ENCODE peak calls at places on chromosome 2, in ten cellular contexts. One of them, this sample, is unnamed.

GRCh38 chr2:85662899-85663683 is 4.9 kb downstream of the SFTPB start:
- DNase-seq in A549: peak; percentile 67
- DNase-seq in IMR-90: peak; percentile 95
- DNase-seq in heart left ventricle: no peak
- DNase-seq in body of pancreas: no peak
- DNase-seq in transverse colon: no peak
- DNase-seq in lower leg skin: no peak
- DNase-seq in sigmoid colon: peak; percentile 67
- DNase-seq in testis: no peak
- DNase-seq in endothelial cell of umbilical vein: peak; percentile 90
- DNase-seq in this sample: no peak

GRCh38 chr2:191892391-191892790 is 45.5 kb upstream of the CAVIN2 start:
- DNase-seq in A549: no peak
- DNase-seq in IMR-90: peak; percentile 86
- DNase-seq in heart left ventricle: no peak
- DNase-seq in body of pancreas: no peak
- DNase-seq in transverse colon: no peak
- DNase-seq in lower leg skin: no peak
- DNase-seq in sigmoid colon: no peak
- DNase-seq in testis: no peak
- DNase-seq in endothelial cell of umbilical vein: no peak
- DNase-seq in this sample: no peak

GRCh38 chr2:118911166-118911565 is 30.8 kb upstream of the MARCO start:
- DNase-seq in A549: no peak
- DNase-seq in IMR-90: no peak
- DNase-seq in heart left ventricle: no peak
- DNase-seq in body of pancreas: no peak
- DNase-seq in transverse colon: no peak
- DNase-seq in lower leg skin: no peak
- DNase-seq in sigmoid colon: no peak
- DNase-seq in testis: no peak
- DNase-seq in endothelial cell of umbilical vein: no peak
- DNase-seq in this sample: no peak

GRCh38 chr2:17558878-17559277 is 18.4 kb downstream of the VSNL1 start:
- DNase-seq in A549: no peak
- DNase-seq in IMR-90: no peak
- DNase-seq in heart left ventricle: no peak
- DNase-seq in body of pancreas: no peak
- DNase-seq in transverse colon: no peak
- DNase-seq in lower leg skin: no peak
- DNase-seq in sigmoid colon: no peak
- DNase-seq in testis: no peak
- DNase-seq in endothelial cell of umbilical vein: no peak
- DNase-seq in this sample: no peak

GRCh38 chr2:99662761-99663341 is 173.0 kb upstream of the REV1 start:
- DNase-seq in A549: no peak
- DNase-seq in IMR-90: peak; percentile 97
- DNase-seq in heart left ventricle: no peak
- DNase-seq in body of pancreas: peak; percentile 13
- DNase-seq in transverse colon: no peak
- DNase-seq in lower leg skin: peak; percentile 83
- DNase-seq in sigmoid colon: no peak
- DNase-seq in testis: no peak
- DNase-seq in endothelial cell of umbilical vein: no peak
- DNase-seq in this sample: no peak

GRCh38 chr2:106708189-106708588 is 177.8 kb downstream of the ST6GAL2 start:
- DNase-seq in A549: no peak
- DNase-seq in IMR-90: no peak
- DNase-seq in heart left ventricle: no peak
- DNase-seq in body of pancreas: no peak
- DNase-seq in transverse colon: no peak
- DNase-seq in lower leg skin: no peak
- DNase-seq in sigmoid colon: no peak
- DNase-seq in testis: peak; percentile 56
- DNase-seq in endothelial cell of umbilical vein: no peak
- DNase-seq in this sample: no peak

GRCh38 chr2:105912081-105912480 is 167.4 kb downstream of the NCK2 start:
- DNase-seq in A549: no peak
- DNase-seq in IMR-90: peak; percentile 28
- DNase-seq in heart left ventricle: no peak
- DNase-seq in body of pancreas: no peak
- DNase-seq in transverse colon: no peak
- DNase-seq in lower leg skin: no peak
- DNase-seq in sigmoid colon: no peak
- DNase-seq in testis: no peak
- DNase-seq in endothelial cell of umbilical vein: no peak
- DNase-seq in this sample: no peak

GRCh38 chr2:120729410-120730052 is 6.1 kb upstream of the GLI2 start:
- DNase-seq in A549: peak; percentile 83
- DNase-seq in IMR-90: peak; percentile 88
- DNase-seq in heart left ventricle: peak; percentile 6
- DNase-seq in body of pancreas: no peak
- DNase-seq in transverse colon: no peak
- DNase-seq in lower leg skin: no peak
- DNase-seq in sigmoid colon: no peak
- DNase-seq in testis: peak; percentile 66
- DNase-seq in endothelial cell of umbilical vein: no peak
- DNase-seq in this sample: no peak

GRCh38 chr2:60525859-60526258 is 27.6 kb downstream of the BCL11A start:
- DNase-seq in A549: no peak
- DNase-seq in IMR-90: no peak
- DNase-seq in heart left ventricle: no peak
- DNase-seq in body of pancreas: no peak
- DNase-seq in transverse colon: no peak
- DNase-seq in lower leg skin: no peak
- DNase-seq in sigmoid colon: no peak
- DNase-seq in testis: no peak
- DNase-seq in endothelial cell of umbilical vein: no peak
- DNase-seq in this sample: no peak

GRCh38 chr2:105812180-105813044 is 67.7 kb downstream of the NCK2 start:
- DNase-seq in A549: no peak
- DNase-seq in IMR-90: peak; percentile 93
- DNase-seq in heart left ventricle: no peak
- DNase-seq in body of pancreas: peak; percentile 45
- DNase-seq in transverse colon: no peak
- DNase-seq in lower leg skin: no peak
- DNase-seq in sigmoid colon: no peak
- DNase-seq in testis: peak; percentile 58
- DNase-seq in endothelial cell of umbilical vein: peak; percentile 19
- DNase-seq in this sample: no peak

DNA sequence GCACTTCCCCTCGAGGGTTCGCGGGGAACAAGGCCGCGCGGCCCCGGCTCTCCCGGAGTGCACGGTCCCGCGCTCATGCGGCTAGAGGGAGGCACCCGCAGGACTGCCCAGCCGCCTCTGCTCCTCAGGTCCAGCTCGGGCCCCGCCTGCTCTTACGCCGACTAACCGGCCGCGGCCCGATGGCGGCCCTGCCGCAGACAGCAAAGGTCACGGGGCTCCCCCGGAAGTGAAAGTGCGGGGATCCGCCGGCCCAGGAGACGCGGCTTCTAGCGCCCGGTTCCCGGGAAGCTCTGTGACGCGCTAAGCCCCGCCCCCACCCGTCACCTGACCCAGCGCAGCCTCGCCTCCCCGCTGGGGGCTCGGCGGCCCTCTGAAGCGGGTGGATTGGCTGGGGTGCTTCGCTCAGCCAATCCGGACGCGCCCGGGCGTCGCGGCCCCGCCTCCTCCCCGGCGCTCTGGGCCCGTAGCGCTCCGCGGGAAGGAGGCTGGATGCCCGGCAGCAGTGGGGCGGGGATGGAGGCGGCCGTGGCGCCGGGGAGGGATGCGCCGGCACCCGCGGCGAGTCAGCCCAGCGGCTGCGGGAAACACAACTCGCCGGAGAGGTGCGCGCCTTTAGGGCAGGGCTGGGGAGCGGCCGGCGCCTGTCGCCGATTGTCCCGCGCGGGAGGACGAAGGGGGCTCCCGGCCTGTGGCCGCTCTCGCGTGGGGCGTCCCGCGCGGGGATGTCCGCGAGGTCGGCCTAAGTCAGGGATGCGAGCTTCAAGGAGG is at the start of gene SCLY:
- DNase-seq in A549: peak; percentile 97
- DNase-seq in IMR-90: peak; percentile 96
- DNase-seq in heart left ventricle: peak; percentile 99
- DNase-seq in body of pancreas: peak; percentile 98
- DNase-seq in transverse colon: peak; percentile 97
- DNase-seq in lower leg skin: peak; percentile 95
- DNase-seq in sigmoid colon: peak; percentile 99
- DNase-seq in testis: peak; percentile 97
- DNase-seq in endothelial cell of umbilical vein: peak; percentile 98
- DNase-seq in this sample: peak; percentile 99
- TF ChIP-seq POLR2A in A549: peak; percentile 77
- TF ChIP-seq POLR2A in IMR-90: peak; percentile 85
- TF ChIP-seq POLR2A in heart left ventricle: peak; percentile 86
- TF ChIP-seq POLR2A in body of pancreas: peak; percentile 92
- TF ChIP-seq POLR2A in transverse colon: peak; percentile 82
- TF ChIP-seq POLR2A in lower leg skin: no peak
- TF ChIP-seq POLR2A in sigmoid colon: peak; percentile 83
- TF ChIP-seq POLR2A in testis: peak; percentile 54
- TF ChIP-seq POLR2A in endothelial cell of umbilical vein: peak; percentile 68
- TF ChIP-seq POLR2A in this sample: no peak

DNA sequence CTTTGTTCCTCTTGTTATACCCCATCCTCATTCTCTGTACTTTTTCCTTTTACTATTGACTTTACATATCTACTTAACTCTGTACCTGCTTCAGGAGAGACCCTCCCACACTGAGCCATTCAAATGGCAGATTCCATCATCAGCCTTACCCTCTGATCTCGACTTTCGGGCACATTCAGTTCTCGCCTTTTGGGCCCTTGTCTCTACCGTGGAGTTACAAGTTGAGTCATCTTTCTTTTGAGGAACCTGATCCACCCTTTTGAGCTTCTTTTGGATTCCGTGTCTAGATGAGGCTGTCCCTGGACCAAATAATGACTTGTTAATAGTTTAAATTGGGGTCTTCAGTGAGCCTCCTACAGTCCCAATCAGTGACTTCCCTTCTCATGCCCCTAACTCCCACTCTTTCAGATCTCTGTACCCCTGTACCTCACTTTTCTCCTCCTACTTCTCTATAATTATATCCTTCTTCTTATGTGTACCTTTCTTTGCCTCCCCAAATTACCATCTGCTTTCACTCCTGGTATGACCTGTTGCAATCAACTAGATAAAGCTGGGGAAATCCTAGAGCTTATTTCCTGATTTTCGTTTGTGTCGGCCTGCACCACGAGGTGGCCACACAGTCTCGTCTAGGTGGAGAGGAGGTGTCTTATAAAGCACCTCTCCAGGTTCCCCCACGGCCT is 17.2 kb downstream of the SP110 start:
- DNase-seq in A549: no peak
- DNase-seq in IMR-90: no peak
- DNase-seq in heart left ventricle: no peak
- DNase-seq in body of pancreas: no peak
- DNase-seq in transverse colon: no peak
- DNase-seq in lower leg skin: no peak
- DNase-seq in sigmoid colon: no peak
- DNase-seq in testis: no peak
- DNase-seq in endothelial cell of umbilical vein: no peak
- DNase-seq in this sample: no peak
- TF ChIP-seq POLR2A in A549: no peak
- TF ChIP-seq POLR2A in IMR-90: no peak
- TF ChIP-seq POLR2A in heart left ventricle: no peak
- TF ChIP-seq POLR2A in body of pancreas: no peak
- TF ChIP-seq POLR2A in transverse colon: no peak
- TF ChIP-seq POLR2A in lower leg skin: no peak
- TF ChIP-seq POLR2A in sigmoid colon: no peak
- TF ChIP-seq POLR2A in testis: no peak
- TF ChIP-seq POLR2A in endothelial cell of umbilical vein: no peak
- TF ChIP-seq POLR2A in this sample: no peak

GRCh38 chr2:41966431-41966893 is 81.4 kb upstream of the PKDCC start:
- DNase-seq in A549: peak; percentile 89
- DNase-seq in IMR-90: peak; percentile 96
- DNase-seq in heart left ventricle: peak; percentile 88
- DNase-seq in body of pancreas: peak; percentile 81
- DNase-seq in transverse colon: peak; percentile 73
- DNase-seq in lower leg skin: peak; percentile 82
- DNase-seq in sigmoid colon: peak; percentile 92
- DNase-seq in testis: peak; percentile 70
- DNase-seq in endothelial cell of umbilical vein: peak; percentile 93
- DNase-seq in this sample: no peak
- TF ChIP-seq POLR2A in A549: no peak
- TF ChIP-seq POLR2A in IMR-90: no peak
- TF ChIP-seq POLR2A in heart left ventricle: no peak
- TF ChIP-seq POLR2A in body of pancreas: peak; percentile 10
- TF ChIP-seq POLR2A in transverse colon: no peak
- TF ChIP-seq POLR2A in lower leg skin: no peak
- TF ChIP-seq POLR2A in sigmoid colon: no peak
- TF ChIP-seq POLR2A in testis: no peak
- TF ChIP-seq POLR2A in endothelial cell of umbilical vein: no peak
- TF ChIP-seq POLR2A in this sample: no peak

DNA sequence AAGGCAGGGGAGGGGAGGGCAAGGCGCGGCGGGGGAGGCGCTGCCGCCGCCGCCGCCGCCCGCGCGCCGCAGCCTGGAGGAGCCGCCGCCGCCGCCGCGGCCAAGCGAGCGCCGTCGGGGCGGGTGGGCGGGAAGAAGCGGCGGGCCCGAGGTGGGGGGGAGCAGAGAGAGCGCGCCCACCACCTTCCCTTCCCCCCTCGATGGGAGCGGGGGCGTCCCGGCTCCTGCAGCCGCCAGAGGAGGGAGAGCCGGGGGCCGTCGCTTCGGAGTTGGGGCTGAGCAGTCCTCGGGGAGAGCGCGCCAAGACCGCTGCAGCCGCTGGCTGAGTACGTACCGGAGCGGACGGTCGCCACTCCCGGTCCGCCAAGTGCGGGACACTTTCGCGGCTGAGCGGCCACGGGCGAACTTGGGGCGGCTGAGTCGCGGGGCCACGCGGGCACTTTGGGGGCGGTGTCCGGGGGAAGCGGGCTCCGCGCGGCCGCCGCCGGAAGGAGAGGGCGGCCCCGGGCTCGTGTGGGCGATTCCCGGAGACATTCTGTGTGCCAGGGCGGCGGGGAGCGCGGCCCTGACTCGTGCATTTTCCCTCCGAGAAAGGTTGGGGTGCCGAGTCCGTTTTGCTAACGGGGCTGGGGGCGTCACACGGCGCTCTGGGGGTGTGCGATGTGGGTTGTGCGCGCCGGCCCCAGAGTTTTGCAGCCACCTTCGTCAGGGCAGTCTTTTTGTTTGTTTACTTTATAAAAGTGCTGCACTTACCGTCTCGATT is at the start of gene NAB1:
- DNase-seq in A549: peak; percentile 52
- DNase-seq in IMR-90: peak; percentile 44
- DNase-seq in heart left ventricle: peak; percentile 84
- DNase-seq in body of pancreas: peak; percentile 60
- DNase-seq in transverse colon: peak; percentile 55
- DNase-seq in lower leg skin: peak; percentile 26
- DNase-seq in sigmoid colon: peak; percentile 82
- DNase-seq in testis: peak; percentile 59
- DNase-seq in endothelial cell of umbilical vein: peak; percentile 61
- DNase-seq in this sample: peak; percentile 53
- TF ChIP-seq POLR2A in A549: no peak
- TF ChIP-seq POLR2A in IMR-90: peak; percentile 54
- TF ChIP-seq POLR2A in heart left ventricle: no peak
- TF ChIP-seq POLR2A in body of pancreas: peak; percentile 30
- TF ChIP-seq POLR2A in transverse colon: peak; percentile 19
- TF ChIP-seq POLR2A in lower leg skin: no peak
- TF ChIP-seq POLR2A in sigmoid colon: no peak
- TF ChIP-seq POLR2A in testis: no peak
- TF ChIP-seq POLR2A in endothelial cell of umbilical vein: peak; percentile 45
- TF ChIP-seq POLR2A in this sample: no peak

This sample was measured in GM12891.